ENCODE peak calls at places on chromosomes 7 and 10, in ten cellular contexts. B is astrocyte of the spinal cord, V is foreskin fibroblast, E is transverse colon, C is epithelial cell of esophagus, S is tibial artery, M is HCT116, Z is fibroblast of the aortic adventitia, N is GM12878, W is GM23338. F is an unnamed sample.

GRCh38 chr7:140010194-140010895 is 52.4 kb downstream of the PARP12 start:
- DNase-seq in E (no peak), W (no peak), N (no peak), S (no peak), C (no peak), M (no peak), V (no peak), B (no peak), Z (no peak), F (no peak)

GRCh38 chr10:88253-88652 is 39.2 kb upstream of the TUBB8 start:
- DNase-seq in V (no peak), B (no peak), C (no peak), Z (no peak), N (no peak), W (no peak), M (no peak), S (no peak), E (no peak), F (no peak)

GRCh38 chr10:31961264-31961663 is 32.6 kb upstream of the ARHGAP12 start:
- DNase-seq in N (no peak), B (no peak), Z (no peak), M (no peak), V (no peak), W (no peak), S (no peak), C (peak; percentile 34), E (no peak), F (peak; percentile 73)

GRCh38 chr10:130737622-130738021 is 573.9 kb downstream of the TCERG1L start:
- DNase-seq in Z (no peak), C (peak; percentile 2), V (peak; percentile 6), W (peak; percentile 44), E (no peak), B (no peak), N (no peak), M (no peak), S (peak; percentile 16), F (peak; percentile 14)

GRCh38 chr10:17226891-17227303 is 1.1 kb upstream of the VIM start:
- DNase-seq in B (no peak), S (no peak), W (peak; percentile 39), N (no peak), E (no peak), Z (no peak), M (no peak), C (no peak), V (no peak), F (no peak)

GRCh38 chr10:50605280-50606270 is 18.2 kb downstream of the SGMS1 start:
- DNase-seq in V (peak; percentile 92), W (no peak), C (peak; percentile 97), Z (peak; percentile 100), E (peak; percentile 45), M (no peak), B (peak; percentile 94), S (no peak), N (no peak), F (peak; percentile 95)

GRCh38 chr10:43827853-43828252 is 179.2 kb upstream of the ZNF32 start:
- DNase-seq in C (no peak), V (no peak), B (no peak), M (no peak), W (no peak), Z (no peak), N (no peak), S (no peak), E (no peak), F (no peak)

GRCh38 chr10:1295756-1296480 is 239.7 kb downstream of the WDR37 start:
- DNase-seq in N (no peak), V (no peak), M (no peak), E (no peak), S (no peak), W (no peak), C (no peak), Z (no peak), B (no peak), F (no peak)

GRCh38 chr10:73813333-73813732 is 1.9 kb upstream of the NDST2 start:
- DNase-seq in W (no peak), E (no peak), S (no peak), N (no peak), Z (no peak), C (no peak), V (no peak), M (no peak), B (no peak), F (no peak)

GRCh38 chr10:42953684-42954674 is 122.9 kb upstream of the RET start:
- DNase-seq in E (no peak), W (no peak), N (no peak), S (peak; percentile 32), M (no peak), C (no peak), B (no peak), Z (no peak), V (no peak), F (no peak)

GRCh38 chr7:26865094-26865388 is 651 bp upstream of the SKAP2 start:
- DNase-seq in V (peak; percentile 83), B (no peak), M (no peak), E (no peak), C (no peak), W (peak; percentile 80), N (no peak), S (no peak), Z (no peak), F (no peak)

GRCh38 chr7:2870471-2870941 is 26.4 kb upstream of the GNA12 start:
- DNase-seq in M (peak; percentile 39), S (peak; percentile 80), C (peak; percentile 75), N (no peak), B (peak; percentile 50), V (peak; percentile 59), W (peak; percentile 59), Z (peak; percentile 61), E (peak; percentile 61), F (peak; percentile 37)

GRCh38 chr7:24968165-24968564 is 11.8 kb downstream of the OSBPL3 start:
- DNase-seq in V (no peak), E (no peak), M (no peak), W (no peak), Z (no peak), N (no peak), C (no peak), B (no peak), S (no peak), F (no peak)

GRCh38 chr7:132077986-132078385 is 498.3 kb downstream of the PLXNA4 start:
- DNase-seq in B (no peak), M (no peak), V (peak; percentile 16), C (no peak), W (no peak), Z (peak; percentile 71), S (no peak), E (peak; percentile 22), N (no peak), F (no peak)

GRCh38 chr10:60377955-60378354 is 11.7 kb downstream of the ANK3 start:
- DNase-seq in Z (peak; percentile 50), B (peak; percentile 27), C (peak; percentile 50), E (no peak), N (no peak), S (no peak), V (peak; percentile 42), M (no peak), W (no peak), F (peak; percentile 11)

DNA sequence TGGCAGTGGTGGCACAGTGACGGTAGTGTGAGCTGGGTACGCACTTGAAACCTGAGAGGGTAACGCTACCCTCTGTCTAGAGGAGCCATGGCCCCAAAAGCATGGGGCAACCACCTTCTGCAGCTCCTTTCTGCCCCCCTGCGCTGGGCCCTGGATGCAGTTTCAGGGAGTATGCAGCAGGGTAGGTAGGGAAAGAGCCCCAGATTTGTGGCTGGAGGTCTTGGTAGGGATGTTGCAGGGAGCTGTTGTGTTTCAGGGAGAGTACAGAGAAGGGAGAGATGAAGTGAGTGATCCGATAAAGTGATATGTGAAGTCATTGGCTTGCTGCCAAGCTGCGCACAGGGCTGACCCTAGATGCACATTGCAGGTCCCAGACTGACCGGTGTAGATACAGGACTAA is 2.7 kb upstream of the PGAM2 start:
- DNase-seq in M (no peak), N (no peak), V (peak; percentile 36), Z (no peak), S (peak; percentile 49), B (no peak), E (no peak), W (no peak), C (no peak), F (no peak)
- TF ChIP-seq CTCF in M (no peak), N (no peak), V (no peak), Z (no peak), S (no peak), B (no peak), E (no peak), W (peak; percentile 8), C (no peak), F (no peak)

GRCh38 chr10:47113907-47114500 is 186.0 kb upstream of the GDF10 start:
- DNase-seq in N (no peak), E (no peak), M (no peak), Z (no peak), S (no peak), V (no peak), B (no peak), C (no peak), W (peak; percentile 30), F (no peak)

GRCh38 chr10:47114680-47115186 is 185.3 kb upstream of the GDF10 start:
- DNase-seq in W (no peak), M (no peak), V (no peak), S (no peak), C (no peak), B (no peak), E (no peak), Z (no peak), N (no peak), F (no peak)

GRCh38 chr10:47115322-47115721 is 184.7 kb upstream of the GDF10 start:
- DNase-seq in B (no peak), S (no peak), M (no peak), E (no peak), N (no peak), W (no peak), C (no peak), V (no peak), Z (no peak), F (no peak)

GRCh38 chr10:47112612-47113011 is 187.4 kb upstream of the GDF10 start:
- DNase-seq in V (no peak), N (no peak), B (no peak), C (no peak), W (no peak), E (no peak), S (no peak), M (no peak), Z (no peak), F (no peak)

GRCh38 chr10:47111329-47111862 is 188.6 kb upstream of the GDF10 start:
- DNase-seq in C (no peak), Z (no peak), M (no peak), V (no peak), B (no peak), S (no peak), E (no peak), N (no peak), W (peak; percentile 60), F (no peak)
- TF ChIP-seq CTCF in C (no peak), Z (no peak), M (no peak), V (no peak), B (no peak), S (no peak), E (no peak), N (no peak), W (peak; percentile 71), F (no peak)

GRCh38 chr7:151057989-151058765 is 480 bp upstream of the CDK5 start:
- DNase-seq in E (peak; percentile 99), N (peak; percentile 95), V (peak; percentile 100), B (peak; percentile 100), M (peak; percentile 99), W (peak; percentile 100), C (peak; percentile 100), Z (peak; percentile 100), S (peak; percentile 100), F (peak; percentile 99)
- TF ChIP-seq CTCF in E (no peak), N (no peak), V (no peak), B (no peak), M (no peak), W (no peak), C (no peak), Z (no peak), S (no peak), F (no peak)

GRCh38 chr10:71643904-71644303 is 75.7 kb downstream of the C10orf105 start:
- DNase-seq in M (no peak), N (no peak), W (no peak), B (no peak), E (no peak), S (no peak), V (no peak), Z (no peak), C (no peak), F (no peak)
- TF ChIP-seq CTCF in M (no peak), N (no peak), W (peak; percentile 26), B (no peak), E (no peak), S (no peak), V (no peak), Z (no peak), C (no peak), F (no peak)